ENCODE peak calls at places on chromosomes 7 and 10, in four cellular contexts. One of them, this sample, is unnamed.

GRCh38 chr7:134724606-134725005 is 54.8 kb upstream of the CALD1 start:
- DNase-seq in neuronal stem cell: no peak
- DNase-seq in IMR-90: peak; percentile 54
- DNase-seq in H1: peak; percentile 64
- DNase-seq in this sample: peak; percentile 23

GRCh38 chr7:127338122-127338521 is 54.4 kb downstream of the ZNF800 start:
- DNase-seq in IMR-90: no peak
- DNase-seq in neuronal stem cell: no peak
- DNase-seq in H1: no peak
- DNase-seq in this sample: no peak

GRCh38 chr7:50851891-50852290 is 69.2 kb upstream of the GRB10 start:
- DNase-seq in H1: no peak
- DNase-seq in IMR-90: no peak
- DNase-seq in neuronal stem cell: no peak
- DNase-seq in this sample: no peak

GRCh38 chr7:142301299-142301698 is 43.4 kb upstream of the PRSS58 start:
- DNase-seq in neuronal stem cell: no peak
- DNase-seq in H1: no peak
- DNase-seq in IMR-90: no peak
- DNase-seq in this sample: no peak

GRCh38 chr10:74419491-74420466 is 268.8 kb downstream of the ADK start:
- DNase-seq in H1: no peak
- DNase-seq in neuronal stem cell: peak; percentile 9
- DNase-seq in IMR-90: peak; percentile 19
- DNase-seq in this sample: peak; percentile 23

GRCh38 chr7:105656922-105657521 is 75.7 kb upstream of the EFCAB10 start:
- DNase-seq in neuronal stem cell: no peak
- DNase-seq in H1: peak; percentile 94
- DNase-seq in IMR-90: no peak
- DNase-seq in this sample: peak; percentile 78

GRCh38 chr10:807163-807957 is 117.9 kb upstream of the DIP2C start:
- DNase-seq in H1: no peak
- DNase-seq in neuronal stem cell: no peak
- DNase-seq in IMR-90: no peak
- DNase-seq in this sample: no peak

GRCh38 chr7:18345641-18346234 is 149.8 kb upstream of the HDAC9 start:
- DNase-seq in H1: peak; percentile 57
- DNase-seq in neuronal stem cell: peak; percentile 57
- DNase-seq in IMR-90: peak; percentile 46
- DNase-seq in this sample: peak; percentile 84

GRCh38 chr10:5894873-5895272 is 4.8 kb downstream of the FBH1 start:
- DNase-seq in H1: no peak
- DNase-seq in neuronal stem cell: no peak
- DNase-seq in IMR-90: no peak
- DNase-seq in this sample: no peak

GRCh38 chr10:85137253-85137652 is 808.9 kb downstream of the CCSER2 start:
- DNase-seq in H1: no peak
- DNase-seq in IMR-90: no peak
- DNase-seq in neuronal stem cell: no peak
- DNase-seq in this sample: no peak

GRCh38 chr10:107728807-107729206 is 564.3 kb upstream of the SORCS1 start:
- DNase-seq in IMR-90: no peak
- DNase-seq in neuronal stem cell: no peak
- DNase-seq in H1: no peak
- DNase-seq in this sample: no peak

GRCh38 chr10:94192974-94193373 is 169.8 kb downstream of the NOC3L start:
- DNase-seq in neuronal stem cell: no peak
- DNase-seq in IMR-90: no peak
- DNase-seq in H1: no peak
- DNase-seq in this sample: no peak

GRCh38 chr7:123198111-123198510 is 1.7 kb downstream of the SLC13A1 start:
- DNase-seq in neuronal stem cell: no peak
- DNase-seq in H1: no peak
- DNase-seq in IMR-90: no peak
- DNase-seq in this sample: no peak

GRCh38 chr10:12832096-12832495 is 169.4 kb downstream of the CCDC3 start:
- DNase-seq in IMR-90: no peak
- DNase-seq in H1: no peak
- DNase-seq in neuronal stem cell: no peak
- DNase-seq in this sample: no peak

GRCh38 chr10:97320480-97321031 is 1.5 kb downstream of the FRAT1 start:
- DNase-seq in IMR-90: no peak
- DNase-seq in neuronal stem cell: no peak
- DNase-seq in H1: no peak
- DNase-seq in this sample: peak; percentile 20

GRCh38 chr7:77284633-77285032 is 85.0 kb upstream of the FGL2 start:
- DNase-seq in IMR-90: no peak
- DNase-seq in H1: no peak
- DNase-seq in neuronal stem cell: no peak
- DNase-seq in this sample: peak; percentile 82

GRCh38 chr7:106057204-106057961 is 54.7 kb downstream of the SYPL1 start:
- DNase-seq in neuronal stem cell: no peak
- DNase-seq in IMR-90: no peak
- DNase-seq in H1: no peak
- DNase-seq in this sample: no peak

GRCh38 chr7:112630565-112630964 is 149.8 kb downstream of the LSMEM1 start:
- DNase-seq in H1: no peak
- DNase-seq in IMR-90: peak; percentile 27
- DNase-seq in neuronal stem cell: no peak
- DNase-seq in this sample: no peak

GRCh38 chr7:137669706-137670105 is 177.1 kb downstream of the DGKI start:
- DNase-seq in neuronal stem cell: no peak
- DNase-seq in H1: no peak
- DNase-seq in IMR-90: peak; percentile 64
- DNase-seq in this sample: no peak

GRCh38 chr7:148772297-148773089 is 73.8 kb downstream of the CUL1 start:
- DNase-seq in neuronal stem cell: no peak
- DNase-seq in IMR-90: peak; percentile 98
- DNase-seq in H1: no peak
- DNase-seq in this sample: peak; percentile 93

GRCh38 chr7:94003446-94004023 is 620 bp downstream of the BET1 start:
- DNase-seq in neuronal stem cell: no peak
- DNase-seq in IMR-90: peak; percentile 22
- DNase-seq in H1: no peak
- DNase-seq in this sample: peak; percentile 71

GRCh38 chr10:18216482-18216881 is 76.3 kb downstream of the CACNB2 start:
- DNase-seq in H1: no peak
- DNase-seq in neuronal stem cell: no peak
- DNase-seq in IMR-90: peak; percentile 62
- DNase-seq in this sample: no peak

GRCh38 chr10:59945590-59945989 is 39.2 kb upstream of the CCDC6 start:
- DNase-seq in H1: no peak
- DNase-seq in IMR-90: no peak
- DNase-seq in neuronal stem cell: no peak
- DNase-seq in this sample: no peak

GRCh38 chr7:6252748-6253147 is 19.7 kb downstream of the CYTH3 start:
- DNase-seq in IMR-90: no peak
- DNase-seq in H1: no peak
- DNase-seq in neuronal stem cell: no peak
- DNase-seq in this sample: no peak

GRCh38 chr10:45368181-45368580 is 5.8 kb upstream of the ALOX5 start:
- DNase-seq in IMR-90: no peak
- DNase-seq in H1: no peak
- DNase-seq in neuronal stem cell: no peak
- DNase-seq in this sample: no peak

DNA sequence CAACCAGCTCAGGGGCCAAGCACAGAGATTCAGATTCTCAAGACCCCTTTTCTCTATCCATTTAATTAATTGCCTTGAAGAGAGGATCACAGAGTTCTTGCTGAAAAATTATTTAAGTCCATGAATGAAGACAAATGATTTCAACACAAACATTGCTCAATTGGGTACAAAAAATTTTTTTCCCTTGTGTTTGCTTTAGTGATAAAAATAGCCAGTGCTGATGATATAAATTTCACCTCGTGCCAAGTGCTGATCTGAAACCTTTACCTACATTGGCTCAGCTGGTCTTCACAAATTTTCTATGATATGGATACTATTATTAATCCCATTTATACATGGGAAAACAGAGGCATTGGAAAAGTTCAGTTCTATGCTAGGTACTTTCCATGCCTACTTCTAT is 377.1 kb downstream of the NRG3 start:
- DNase-seq in IMR-90: no peak
- DNase-seq in neuronal stem cell: no peak
- DNase-seq in H1: no peak
- DNase-seq in this sample: no peak
- H2BK5ac ChIP-seq in IMR-90: no peak overlapping the region
- H2BK5ac ChIP-seq in neuronal stem cell: no peak overlapping the region
- H2BK5ac ChIP-seq in H1: no peak overlapping the region
- H2BK5ac ChIP-seq in this sample: no peak overlapping the region

GRCh38 chr7:47652591-47652990 is 70.7 kb upstream of the TNS3 start:
- DNase-seq in H1: no peak
- DNase-seq in neuronal stem cell: no peak
- DNase-seq in IMR-90: peak; percentile 61
- DNase-seq in this sample: no peak
- H3K27ac ChIP-seq in H1: no peak overlapping the region
- H3K27ac ChIP-seq in neuronal stem cell: no peak overlapping the region
- H3K27ac ChIP-seq in IMR-90: peak overlapping the region; percentile 18
- H3K27ac ChIP-seq in this sample: no peak overlapping the region

GRCh38 chr10:121926157-121926556 is 1.7 kb downstream of the ATE1 start:
- DNase-seq in H1: no peak
- DNase-seq in IMR-90: no peak
- DNase-seq in neuronal stem cell: no peak
- DNase-seq in this sample: no peak

GRCh38 chr10:121926669-121927360 is 1.0 kb downstream of the ATE1 start:
- DNase-seq in IMR-90: no peak
- DNase-seq in H1: no peak
- DNase-seq in neuronal stem cell: peak; percentile 11
- DNase-seq in this sample: peak; percentile 12

GRCh38 chr10:121928528-121928884 is 675 bp upstream of the ATE1 start:
- DNase-seq in neuronal stem cell: no peak
- DNase-seq in H1: no peak
- DNase-seq in IMR-90: peak; percentile 23
- DNase-seq in this sample: peak; percentile 55

GRCh38 chr10:121927841-121928527 is at the start of gene ATE1:
- DNase-seq in IMR-90: peak; percentile 88
- DNase-seq in H1: peak; percentile 91
- DNase-seq in neuronal stem cell: peak; percentile 89
- DNase-seq in this sample: peak; percentile 91

GRCh38 chr10:121927361-121927840 is 430 bp downstream of the ATE1 start:
- DNase-seq in H1: peak; percentile 81
- DNase-seq in IMR-90: peak; percentile 43
- DNase-seq in neuronal stem cell: no peak
- DNase-seq in this sample: peak; percentile 64
- H3K14ac ChIP-seq in H1: no peak overlapping the region
- H3K14ac ChIP-seq in IMR-90: peak overlapping the region; percentile 70
- H3K14ac ChIP-seq in neuronal stem cell: peak overlapping the region; percentile 63
- H3K14ac ChIP-seq in this sample: peak overlapping the region; percentile 92

DNA sequence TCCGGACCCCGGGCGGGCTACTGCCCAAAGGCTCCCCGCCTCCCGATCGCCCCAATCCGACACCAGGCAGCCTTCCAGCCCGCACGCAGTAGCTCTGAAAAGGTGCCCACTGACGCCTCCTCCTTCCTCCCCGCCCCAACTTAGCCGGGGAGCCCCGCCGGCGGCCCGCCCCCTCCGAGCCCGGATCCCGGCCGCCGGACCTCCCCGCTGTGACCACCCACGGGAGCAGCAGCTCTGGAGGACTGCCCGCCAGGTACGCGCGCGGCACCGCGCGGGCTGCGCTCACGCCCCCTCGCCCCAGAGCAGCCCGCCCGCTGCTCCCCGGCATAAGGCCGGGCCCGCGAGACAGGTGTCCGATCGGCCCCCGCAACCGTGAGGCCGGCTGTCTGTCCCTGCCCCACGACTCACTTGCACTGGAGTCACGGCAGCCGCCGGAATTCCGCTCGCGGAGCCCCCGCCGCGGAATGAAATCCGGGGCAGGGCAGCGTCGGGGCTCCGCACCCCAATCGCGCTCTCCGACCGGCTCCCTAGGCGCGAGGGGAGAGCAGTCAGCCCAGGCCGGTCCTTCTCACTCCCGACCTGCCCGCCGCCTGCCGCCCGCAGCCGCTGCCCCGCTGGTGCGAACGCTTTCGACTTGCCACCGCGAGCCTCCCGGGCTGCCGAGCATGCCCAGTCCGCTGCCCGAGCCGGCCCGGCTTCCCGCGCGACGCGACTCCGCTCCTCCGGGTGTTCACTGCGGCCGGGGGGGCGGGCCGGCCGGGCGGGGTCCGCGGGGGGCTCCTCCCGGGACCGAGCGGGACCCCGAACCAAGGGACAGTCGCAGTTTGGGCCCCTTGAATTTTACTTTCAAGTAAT is at the start of gene SGMS1:
- DNase-seq in IMR-90: peak; percentile 83
- DNase-seq in H1: peak; percentile 84
- DNase-seq in neuronal stem cell: peak; percentile 85
- DNase-seq in this sample: peak; percentile 89
- H2BK5ac ChIP-seq in IMR-90: peak within 1 kb of the TSS; percentile 98
- H2BK5ac ChIP-seq in H1: peak within 1 kb of the TSS; percentile 96
- H2BK5ac ChIP-seq in neuronal stem cell: peak within 1 kb of the TSS; percentile 92
- H2BK5ac ChIP-seq in this sample: peak within 1 kb of the TSS; percentile 96

GRCh38 chr7:130943336-130943901 is 209.4 kb upstream of the KLF14 start:
- DNase-seq in IMR-90: peak; percentile 97
- DNase-seq in H1: no peak
- DNase-seq in neuronal stem cell: no peak
- DNase-seq in this sample: peak; percentile 37
- H3K27ac ChIP-seq in IMR-90: peak overlapping the region; percentile 91
- H3K27ac ChIP-seq in H1: no peak overlapping the region
- H3K27ac ChIP-seq in neuronal stem cell: no peak overlapping the region
- H3K27ac ChIP-seq in this sample: no peak overlapping the region

DNA sequence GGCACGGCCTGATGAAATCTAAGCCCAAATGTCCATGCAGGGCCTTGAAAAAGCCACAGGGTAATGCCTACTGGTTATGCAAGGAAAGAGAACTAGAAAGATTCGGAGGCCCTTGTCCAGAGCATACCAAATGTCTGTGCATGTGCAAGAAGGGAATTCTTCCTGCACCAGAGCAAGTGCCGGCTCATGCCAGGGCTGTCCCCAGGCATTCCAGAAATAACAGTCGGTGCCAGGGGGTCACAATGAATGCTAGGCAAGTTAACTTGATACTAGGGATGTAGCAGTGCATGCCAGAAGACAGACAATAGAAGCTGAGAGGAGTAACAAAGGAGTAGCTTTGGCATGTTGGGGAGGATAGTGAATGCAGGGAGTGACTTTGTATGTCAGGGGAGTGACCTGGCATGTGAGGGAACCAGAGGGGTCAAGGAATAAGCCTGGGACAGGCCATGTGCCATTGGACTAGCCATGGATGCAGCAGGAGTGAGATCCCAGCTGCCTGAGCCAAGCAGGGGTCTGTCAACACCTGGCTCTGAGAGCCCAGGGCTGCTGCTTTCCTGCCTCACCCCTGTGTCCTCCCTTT is 119.5 kb upstream of the UNC5B start:
- DNase-seq in IMR-90: no peak
- DNase-seq in H1: peak; percentile 41
- DNase-seq in neuronal stem cell: no peak
- DNase-seq in this sample: no peak
- H3K14ac ChIP-seq in IMR-90: no peak overlapping the region
- H3K14ac ChIP-seq in H1: no peak overlapping the region
- H3K14ac ChIP-seq in neuronal stem cell: no peak overlapping the region
- H3K14ac ChIP-seq in this sample: no peak overlapping the region